ENCODE peak calls at places on chromosomes 3 and 15, in ten cellular contexts. R is memory B cell; M is activated T-cell treated with anti-CD3 and anti-CD28 coated beads for 1 hour; F is ovary; C is 8988T; G is CD8-positive, alpha-beta memory T cell; T is nephron progenitor cell; X is brain microvascular endothelial cell; A is neural crest cell; V is cardiac muscle cell. O is an unnamed sample.

GRCh38 chr15:74497584-74497983 is 36.6 kb upstream of the UBL7 start:
- DNase-seq in A (no peak), C (no peak), G (no peak), M (no peak), T (no peak), F (no peak), V (no peak), R (no peak), X (no peak), O (no peak)

GRCh38 chr15:67700023-67700422 is 125.3 kb upstream of the SKOR1 start:
- DNase-seq in V (no peak), M (no peak), C (no peak), F (no peak), X (no peak), G (no peak), A (no peak), T (no peak), R (no peak), O (no peak)

GRCh38 chr3:134055661-134056060 is 25.9 kb upstream of the SLCO2A1 start:
- DNase-seq in R (no peak), G (no peak), F (no peak), A (no peak), V (no peak), X (no peak), C (no peak), M (no peak), T (no peak), O (no peak)

GRCh38 chr3:119604878-119605277 is 7.2 kb downstream of the PLA1A start:
- DNase-seq in T (no peak), A (no peak), M (no peak), V (peak; percentile 66), X (peak; percentile 53), G (no peak), F (no peak), C (no peak), R (no peak), O (no peak)

GRCh38 chr15:38652998-38653397 is 88.4 kb upstream of the RASGRP1 start:
- DNase-seq in C (no peak), R (no peak), V (no peak), G (peak; percentile 68), A (no peak), M (peak; percentile 49), X (no peak), F (no peak), T (no peak), O (no peak)

GRCh38 chr15:45667002-45667401 is 32.2 kb downstream of the SQOR start:
- DNase-seq in A (no peak), M (no peak), X (no peak), F (no peak), V (no peak), R (no peak), G (no peak), T (no peak), C (no peak), O (no peak)

GRCh38 chr3:27147215-27147614 is 222.0 kb downstream of the NEK10 start:
- DNase-seq in C (no peak), R (no peak), G (no peak), T (no peak), X (no peak), A (no peak), M (no peak), F (no peak), V (no peak), O (no peak)

GRCh38 chr3:46955801-46956259 is 20.7 kb downstream of the CCDC12 start:
- DNase-seq in V (no peak), A (no peak), C (no peak), R (no peak), G (no peak), M (no peak), X (no peak), T (no peak), F (no peak), O (no peak)

GRCh38 chr15:63256433-63256884 is 20.9 kb upstream of the APH1B start:
- DNase-seq in C (no peak), T (no peak), R (no peak), X (peak; percentile 38), A (no peak), M (no peak), F (no peak), G (no peak), V (peak; percentile 80), O (peak; percentile 18)

GRCh38 chr3:118803096-118803476 is 231.6 kb downstream of the IGSF11 start:
- DNase-seq in C (no peak), R (no peak), X (no peak), T (no peak), G (no peak), A (no peak), F (no peak), V (no peak), M (no peak), O (no peak)

GRCh38 chr3:61685755-61686154 is 124.4 kb downstream of the PTPRG start:
- DNase-seq in T (no peak), G (no peak), C (no peak), R (no peak), X (no peak), V (no peak), F (no peak), A (no peak), M (no peak), O (no peak)

GRCh38 chr15:48644827-48645557 is 517 bp downstream of the FBN1 start:
- DNase-seq in V (peak; percentile 77), X (no peak), R (no peak), T (peak; percentile 64), A (peak; percentile 58), C (peak; percentile 43), M (no peak), F (peak; percentile 64), G (no peak), O (peak; percentile 13)

GRCh38 chr3:72054976-72055375 is 270.0 kb upstream of the PROK2 start:
- DNase-seq in V (no peak), A (no peak), C (no peak), X (no peak), M (no peak), R (no peak), G (no peak), T (no peak), F (no peak), O (no peak)

GRCh38 chr3:2098398-2099027 is at the start of gene CNTN4:
- DNase-seq in R (no peak), A (peak; percentile 69), V (peak; percentile 6), T (peak; percentile 89), F (peak; percentile 62), M (no peak), C (no peak), G (no peak), X (no peak), O (peak; percentile 38)

GRCh38 chr3:61360297-61360696 is 109.0 kb upstream of the FHIT start:
- DNase-seq in A (no peak), X (no peak), R (no peak), T (no peak), G (no peak), F (no peak), V (no peak), C (no peak), M (no peak), O (no peak)

GRCh38 chr3:191523099-191523498 is 62.1 kb downstream of the PYDC2 start:
- DNase-seq in X (no peak), F (no peak), C (no peak), G (no peak), V (no peak), R (no peak), M (no peak), A (no peak), T (no peak), O (no peak)

GRCh38 chr3:182962162-182962561 is 18.2 kb downstream of the DCUN1D1 start:
- DNase-seq in T (no peak), M (no peak), V (peak; percentile 14), R (no peak), G (no peak), C (no peak), F (peak; percentile 42), X (no peak), A (no peak), O (no peak)

GRCh38 chr15:69424001-69424400 is 9.9 kb downstream of the KIF23 start:
- DNase-seq in R (no peak), M (no peak), V (peak; percentile 53), C (no peak), X (no peak), G (no peak), T (no peak), F (no peak), A (no peak), O (no peak)

GRCh38 chr3:66598168-66598567 is 97.3 kb upstream of the LRIG1 start:
- DNase-seq in X (no peak), R (no peak), T (no peak), A (no peak), G (no peak), F (no peak), M (no peak), V (no peak), C (no peak), O (no peak)

GRCh38 chr15:88526247-88526879 is 20.1 kb downstream of the DET1 start:
- DNase-seq in F (no peak), M (no peak), R (no peak), T (no peak), G (no peak), A (no peak), C (no peak), V (no peak), X (no peak), O (no peak)

GRCh38 chr15:95377251-95377852 is 953.1 kb upstream of the NR2F2 start:
- DNase-seq in M (no peak), R (no peak), X (no peak), A (no peak), G (no peak), V (no peak), F (no peak), T (no peak), C (no peak), O (no peak)

GRCh38 chr15:96337354-96337990 is 7.0 kb downstream of the NR2F2 start:
- DNase-seq in R (no peak), A (no peak), T (no peak), F (no peak), M (no peak), X (peak; percentile 0), C (no peak), G (no peak), V (peak; percentile 45), O (no peak)

GRCh38 chr3:58383904-58384303 is 49.7 kb downstream of the PDHB start:
- DNase-seq in T (no peak), M (no peak), G (no peak), X (peak; percentile 96), V (peak; percentile 97), R (no peak), A (no peak), F (no peak), C (no peak), O (peak; percentile 15)

GRCh38 chr3:168956087-168956486 is 707.4 kb downstream of the MECOM start:
- DNase-seq in G (no peak), M (no peak), F (no peak), A (no peak), C (no peak), X (no peak), T (no peak), V (no peak), R (no peak), O (no peak)

O was measured in A549.